ENCODE peak calls at places on chromosome X, in seven cellular contexts. V is choroid plexus epithelial cell, G is endodermal cell, F is cardiac fibroblast, D is GM13977, W is pancreas, X is Calu3. P is an unnamed sample.

GRCh38 chrX:154596290-154596929 is 11.5 kb downstream of the CTAG1A start:
- DNase-seq in W (no peak), X (peak), D (no peak), F (peak), G (peak), V (peak), P (peak)

GRCh38 chrX:96440941-96441340 is 243.7 kb upstream of the DIAPH2 start:
- DNase-seq in X (no peak), W (no peak), V (peak), G (no peak), D (no peak), F (peak), P (peak)

GRCh38 chrX:3176439-3176820 is 135.2 kb downstream of the ARSF start:
- DNase-seq in X (no peak), G (no peak), F (peak), D (no peak), W (no peak), V (peak), P (no peak)

GRCh38 chrX:2427147-2427546 is 73.6 kb downstream of the DHRSX start:
- DNase-seq in F (no peak), D (no peak), V (no peak), X (no peak), W (no peak), G (no peak), P (no peak)

GRCh38 chrX:66022742-66023725 is 16.8 kb downstream of the VSIG4 start:
- DNase-seq in X (no peak), W (no peak), D (no peak), F (peak), V (no peak), G (peak), P (peak)

GRCh38 chrX:150365953-150366911 is 3.1 kb downstream of the MAMLD1 start:
- DNase-seq in X (peak), D (no peak), G (peak), V (peak), F (peak), W (peak), P (peak)

GRCh38 chrX:9866633-9867032 is 80.4 kb downstream of the SHROOM2 start:
- DNase-seq in V (no peak), G (no peak), D (no peak), W (no peak), X (peak), F (peak), P (no peak)

GRCh38 chrX:84187501-84188319 is at the start of gene RPS6KA6:
- DNase-seq in W (peak), G (peak), X (peak), F (no peak), D (peak), V (peak), P (no peak)

GRCh38 chrX:10633722-10634121 is 13.3 kb upstream of the MID1 start:
- DNase-seq in W (no peak), X (peak), F (peak), D (no peak), V (peak), G (no peak), P (peak)

GRCh38 chrX:102745513-102746133 is 25.1 kb downstream of the GPRASP3 start:
- DNase-seq in X (no peak), G (peak), W (peak), V (no peak), D (no peak), F (no peak), P (no peak)

GRCh38 chrX:136431625-136432024 is 56.1 kb upstream of the BRS3 start:
- DNase-seq in D (no peak), V (no peak), F (no peak), G (no peak), W (no peak), X (no peak), P (no peak)

GRCh38 chrX:93419642-93420041 is 253.7 kb downstream of the NAP1L3 start:
- DNase-seq in F (no peak), X (no peak), V (no peak), W (no peak), G (no peak), D (no peak), P (no peak)

GRCh38 chrX:47217121-47217851 is 1.2 kb upstream of the CDK16 start:
- DNase-seq in V (peak), W (no peak), G (no peak), X (no peak), D (no peak), F (peak), P (peak)

GRCh38 chrX:70360366-70360765 is 62.7 kb upstream of the GDPD2 start:
- DNase-seq in V (no peak), G (no peak), W (no peak), X (no peak), F (no peak), D (no peak), P (no peak)

GRCh38 chrX:134764202-134764785 is 106.0 kb upstream of the PLAC1 start:
- DNase-seq in D (peak), X (peak), V (peak), G (no peak), W (no peak), F (peak), P (peak)
- TF ChIP-seq CTCF in D (no peak), X (peak), V (peak), G (peak), W (no peak), F (peak), P (peak)

GRCh38 chrX:153438522-153438921 is 7.3 kb downstream of the TREX2 start:
- DNase-seq in F (peak), W (no peak), G (no peak), V (peak), X (no peak), D (no peak), P (no peak)
- TF ChIP-seq CTCF in F (peak), W (no peak), G (peak), V (peak), X (no peak), D (peak), P (no peak)

GRCh38 chrX:53458082-53458481 is 23.9 kb upstream of the HSD17B10 start:
- DNase-seq in W (no peak), V (peak), G (no peak), F (peak), X (no peak), D (no peak), P (no peak)
- TF ChIP-seq CTCF in W (no peak), V (peak), G (peak), F (peak), X (no peak), D (no peak), P (no peak)

GRCh38 chrX:15468036-15468435 is 25.1 kb downstream of the PIR start:
- DNase-seq in W (no peak), G (peak), X (no peak), V (peak), D (no peak), F (peak), P (peak)

GRCh38 chrX:15464704-15465103 is 28.4 kb downstream of the PIR start:
- DNase-seq in X (no peak), D (no peak), G (no peak), F (no peak), W (no peak), V (no peak), P (no peak)

GRCh38 chrX:15469613-15470012 is 23.5 kb downstream of the PIR start:
- DNase-seq in F (no peak), V (no peak), X (no peak), D (no peak), G (no peak), W (no peak), P (no peak)

GRCh38 chrX:15465347-15465746 is 27.8 kb downstream of the PIR start:
- DNase-seq in G (no peak), X (no peak), F (peak), V (no peak), W (no peak), D (peak), P (peak)

GRCh38 chrX:15465896-15466651 is 27.1 kb downstream of the PIR start:
- DNase-seq in W (no peak), D (no peak), G (peak), X (peak), F (peak), V (peak), P (peak)
- TF ChIP-seq CTCF in W (no peak), D (peak), G (peak), X (no peak), F (no peak), V (peak), P (no peak)

GRCh38 chrX:134373736-134374135 is 86.2 kb upstream of the HPRT1 start:
- DNase-seq in D (no peak), W (no peak), V (no peak), G (no peak), X (no peak), F (no peak), P (peak)

GRCh38 chrX:134374294-134374693 is 85.7 kb upstream of the HPRT1 start:
- DNase-seq in W (no peak), F (peak), V (peak), G (no peak), D (no peak), X (no peak), P (peak)

GRCh38 chrX:134374910-134375309 is 85.1 kb upstream of the HPRT1 start:
- DNase-seq in G (no peak), D (no peak), V (peak), W (no peak), F (no peak), X (no peak), P (no peak)

GRCh38 chrX:134375691-134376090 is 84.3 kb upstream of the HPRT1 start:
- DNase-seq in V (no peak), X (no peak), W (no peak), F (no peak), G (no peak), D (no peak), P (no peak)

DNA sequence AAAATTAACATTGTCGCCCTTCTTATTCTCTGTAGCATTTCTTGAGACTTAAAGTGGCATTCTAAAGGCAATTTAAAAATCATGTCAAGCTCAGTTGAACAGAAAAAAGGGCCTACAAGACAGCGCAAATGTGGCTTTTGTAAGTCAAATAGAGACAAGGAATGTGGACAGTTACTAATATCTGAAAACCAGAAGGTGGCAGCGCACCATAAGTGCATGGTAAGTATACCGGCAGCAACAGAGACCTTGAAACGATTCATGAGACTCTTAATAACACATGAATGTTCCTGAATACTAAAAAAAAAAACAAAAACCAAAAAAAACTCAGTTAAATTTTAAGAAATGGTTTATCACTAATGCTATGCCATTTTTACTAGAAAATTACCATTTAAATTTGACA is 82.4 kb upstream of the HPRT1 start:
- DNase-seq in F (peak), G (no peak), W (no peak), X (peak), D (no peak), V (peak), P (peak)
- TF ChIP-seq CTCF in F (peak), G (peak), W (no peak), X (no peak), D (peak), V (peak), P (peak)

DNA sequence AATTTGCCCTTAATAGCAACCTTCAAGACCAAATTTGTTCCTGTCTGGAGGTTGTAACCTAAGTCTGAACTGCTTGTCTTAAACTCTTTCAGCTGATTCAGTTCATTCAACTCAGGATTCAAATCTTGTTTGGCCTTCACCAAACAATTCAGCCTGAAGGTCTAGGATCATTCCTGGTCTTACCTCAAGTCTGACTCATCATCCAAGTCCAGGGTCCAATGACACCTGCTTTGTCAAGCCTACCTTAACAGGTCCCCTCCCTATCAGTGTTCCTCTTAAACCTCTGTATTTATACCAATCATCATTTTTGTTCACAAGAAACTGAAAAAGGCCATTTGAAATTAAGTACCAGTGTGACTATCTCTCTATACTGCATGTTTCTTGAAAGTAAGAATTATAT is 237.8 kb downstream of the PPP1R2C start:
- DNase-seq in W (no peak), D (no peak), V (no peak), F (no peak), G (no peak), X (no peak), P (no peak)
- TF ChIP-seq CTCF in W (no peak), D (no peak), V (no peak), F (no peak), G (no peak), X (no peak), P (no peak)

P was measured in MCF 10A.